ENCODE peak calls at places on chromosomes 4 and X, in nine cellular contexts. One of them, this sample, is unnamed.

GRCh38 chr4:108730579-108730978 is 32.3 kb downstream of the ETNPPL start:
- DNase-seq in stimulated activated CD8-positive, alpha-beta memory T cell treated with anti-CD3 and anti-CD28 coated beads, Interleukin-12 subunit alpha, Interleukin-12 subunit beta, amount 100 ng/mL, for 1 hour: no peak
- DNase-seq in chondrocyte: no peak
- DNase-seq in Peyer's patch: no peak
- DNase-seq in ELR: no peak
- DNase-seq in memory B cell: no peak
- DNase-seq in WTC11: no peak
- DNase-seq in testis: no peak
- DNase-seq in NCI-H1930: no peak
- DNase-seq in this sample: no peak

GRCh38 chrX:68640661-68641060 is 6.8 kb upstream of the STARD8 start:
- DNase-seq in WTC11: no peak
- DNase-seq in ELR: no peak
- DNase-seq in chondrocyte: no peak
- DNase-seq in stimulated activated CD8-positive, alpha-beta memory T cell treated with anti-CD3 and anti-CD28 coated beads, Interleukin-12 subunit alpha, Interleukin-12 subunit beta, amount 100 ng/mL, for 1 hour: no peak
- DNase-seq in memory B cell: no peak
- DNase-seq in NCI-H1930: no peak
- DNase-seq in testis: no peak
- DNase-seq in Peyer's patch: no peak
- DNase-seq in this sample: no peak

GRCh38 chr4:33060873-33061542 is 2340.8 kb downstream of the PCDH7 start:
- DNase-seq in memory B cell: no peak
- DNase-seq in NCI-H1930: peak
- DNase-seq in testis: peak
- DNase-seq in ELR: peak
- DNase-seq in WTC11: peak
- DNase-seq in Peyer's patch: peak
- DNase-seq in chondrocyte: no peak
- DNase-seq in stimulated activated CD8-positive, alpha-beta memory T cell treated with anti-CD3 and anti-CD28 coated beads, Interleukin-12 subunit alpha, Interleukin-12 subunit beta, amount 100 ng/mL, for 1 hour: no peak
- DNase-seq in this sample: peak

GRCh38 chrX:120380699-120381098 is 18.8 kb downstream of the ATP1B4 start:
- DNase-seq in ELR: peak
- DNase-seq in testis: no peak
- DNase-seq in WTC11: no peak
- DNase-seq in NCI-H1930: peak
- DNase-seq in stimulated activated CD8-positive, alpha-beta memory T cell treated with anti-CD3 and anti-CD28 coated beads, Interleukin-12 subunit alpha, Interleukin-12 subunit beta, amount 100 ng/mL, for 1 hour: no peak
- DNase-seq in memory B cell: peak
- DNase-seq in chondrocyte: no peak
- DNase-seq in Peyer's patch: no peak
- DNase-seq in this sample: peak

GRCh38 chr4:156765277-156765676 is 206.3 kb downstream of the PDGFC start:
- DNase-seq in memory B cell: no peak
- DNase-seq in WTC11: no peak
- DNase-seq in ELR: no peak
- DNase-seq in Peyer's patch: no peak
- DNase-seq in stimulated activated CD8-positive, alpha-beta memory T cell treated with anti-CD3 and anti-CD28 coated beads, Interleukin-12 subunit alpha, Interleukin-12 subunit beta, amount 100 ng/mL, for 1 hour: no peak
- DNase-seq in NCI-H1930: no peak
- DNase-seq in testis: no peak
- DNase-seq in chondrocyte: no peak
- DNase-seq in this sample: no peak

GRCh38 chr4:86946868-86947493 is 12.2 kb downstream of the AFF1 start:
- DNase-seq in WTC11: no peak
- DNase-seq in memory B cell: no peak
- DNase-seq in ELR: no peak
- DNase-seq in Peyer's patch: no peak
- DNase-seq in stimulated activated CD8-positive, alpha-beta memory T cell treated with anti-CD3 and anti-CD28 coated beads, Interleukin-12 subunit alpha, Interleukin-12 subunit beta, amount 100 ng/mL, for 1 hour: no peak
- DNase-seq in NCI-H1930: no peak
- DNase-seq in testis: no peak
- DNase-seq in chondrocyte: no peak
- DNase-seq in this sample: no peak

GRCh38 chr4:121728066-121728465 is 31.3 kb upstream of the ANXA5 start:
- DNase-seq in chondrocyte: no peak
- DNase-seq in Peyer's patch: no peak
- DNase-seq in WTC11: no peak
- DNase-seq in testis: no peak
- DNase-seq in ELR: peak
- DNase-seq in memory B cell: no peak
- DNase-seq in stimulated activated CD8-positive, alpha-beta memory T cell treated with anti-CD3 and anti-CD28 coated beads, Interleukin-12 subunit alpha, Interleukin-12 subunit beta, amount 100 ng/mL, for 1 hour: no peak
- DNase-seq in NCI-H1930: no peak
- DNase-seq in this sample: peak

GRCh38 chr4:25443851-25444250 is 66.8 kb downstream of the ANAPC4 start:
- DNase-seq in memory B cell: no peak
- DNase-seq in NCI-H1930: no peak
- DNase-seq in ELR: no peak
- DNase-seq in Peyer's patch: no peak
- DNase-seq in stimulated activated CD8-positive, alpha-beta memory T cell treated with anti-CD3 and anti-CD28 coated beads, Interleukin-12 subunit alpha, Interleukin-12 subunit beta, amount 100 ng/mL, for 1 hour: no peak
- DNase-seq in WTC11: no peak
- DNase-seq in chondrocyte: no peak
- DNase-seq in testis: no peak
- DNase-seq in this sample: no peak

GRCh38 chr4:39528056-39528465 is 822 bp upstream of the UGDH start:
- DNase-seq in WTC11: no peak
- DNase-seq in memory B cell: no peak
- DNase-seq in stimulated activated CD8-positive, alpha-beta memory T cell treated with anti-CD3 and anti-CD28 coated beads, Interleukin-12 subunit alpha, Interleukin-12 subunit beta, amount 100 ng/mL, for 1 hour: no peak
- DNase-seq in Peyer's patch: no peak
- DNase-seq in chondrocyte: no peak
- DNase-seq in testis: no peak
- DNase-seq in NCI-H1930: peak
- DNase-seq in ELR: peak
- DNase-seq in this sample: no peak

GRCh38 chr4:39048291-39048690 is 13.7 kb upstream of the KLHL5 start:
- DNase-seq in ELR: no peak
- DNase-seq in testis: no peak
- DNase-seq in memory B cell: no peak
- DNase-seq in chondrocyte: no peak
- DNase-seq in Peyer's patch: no peak
- DNase-seq in NCI-H1930: no peak
- DNase-seq in WTC11: no peak
- DNase-seq in stimulated activated CD8-positive, alpha-beta memory T cell treated with anti-CD3 and anti-CD28 coated beads, Interleukin-12 subunit alpha, Interleukin-12 subunit beta, amount 100 ng/mL, for 1 hour: no peak
- DNase-seq in this sample: no peak

GRCh38 chr4:2849267-2850140 is 5.9 kb downstream of the ADD1 start:
- DNase-seq in Peyer's patch: peak
- DNase-seq in chondrocyte: no peak
- DNase-seq in memory B cell: no peak
- DNase-seq in WTC11: no peak
- DNase-seq in testis: no peak
- DNase-seq in stimulated activated CD8-positive, alpha-beta memory T cell treated with anti-CD3 and anti-CD28 coated beads, Interleukin-12 subunit alpha, Interleukin-12 subunit beta, amount 100 ng/mL, for 1 hour: no peak
- DNase-seq in ELR: no peak
- DNase-seq in NCI-H1930: no peak
- DNase-seq in this sample: no peak

GRCh38 chr4:10887600-10887999 is 203.0 kb upstream of the CLNK start:
- DNase-seq in chondrocyte: no peak
- DNase-seq in stimulated activated CD8-positive, alpha-beta memory T cell treated with anti-CD3 and anti-CD28 coated beads, Interleukin-12 subunit alpha, Interleukin-12 subunit beta, amount 100 ng/mL, for 1 hour: no peak
- DNase-seq in NCI-H1930: no peak
- DNase-seq in Peyer's patch: no peak
- DNase-seq in ELR: no peak
- DNase-seq in WTC11: no peak
- DNase-seq in testis: no peak
- DNase-seq in memory B cell: no peak
- DNase-seq in this sample: no peak

GRCh38 chr4:72919937-72920336 is 149.6 kb downstream of the COX18 start:
- DNase-seq in testis: no peak
- DNase-seq in chondrocyte: no peak
- DNase-seq in WTC11: no peak
- DNase-seq in NCI-H1930: no peak
- DNase-seq in ELR: no peak
- DNase-seq in stimulated activated CD8-positive, alpha-beta memory T cell treated with anti-CD3 and anti-CD28 coated beads, Interleukin-12 subunit alpha, Interleukin-12 subunit beta, amount 100 ng/mL, for 1 hour: no peak
- DNase-seq in memory B cell: no peak
- DNase-seq in Peyer's patch: no peak
- DNase-seq in this sample: no peak

GRCh38 chrX:25432396-25432795 is 416.6 kb upstream of the ARX start:
- DNase-seq in testis: no peak
- DNase-seq in chondrocyte: no peak
- DNase-seq in NCI-H1930: no peak
- DNase-seq in WTC11: no peak
- DNase-seq in stimulated activated CD8-positive, alpha-beta memory T cell treated with anti-CD3 and anti-CD28 coated beads, Interleukin-12 subunit alpha, Interleukin-12 subunit beta, amount 100 ng/mL, for 1 hour: no peak
- DNase-seq in Peyer's patch: no peak
- DNase-seq in memory B cell: no peak
- DNase-seq in ELR: no peak
- DNase-seq in this sample: no peak

GRCh38 chrX:108299101-108299591 is 139.1 kb downstream of the COL4A6 start:
- DNase-seq in WTC11: no peak
- DNase-seq in chondrocyte: no peak
- DNase-seq in NCI-H1930: no peak
- DNase-seq in ELR: peak
- DNase-seq in memory B cell: no peak
- DNase-seq in testis: no peak
- DNase-seq in stimulated activated CD8-positive, alpha-beta memory T cell treated with anti-CD3 and anti-CD28 coated beads, Interleukin-12 subunit alpha, Interleukin-12 subunit beta, amount 100 ng/mL, for 1 hour: no peak
- DNase-seq in Peyer's patch: no peak
- DNase-seq in this sample: peak

GRCh38 chr4:177485528-177485927 is 43.3 kb upstream of the AGA start:
- DNase-seq in NCI-H1930: no peak
- DNase-seq in testis: no peak
- DNase-seq in Peyer's patch: no peak
- DNase-seq in memory B cell: no peak
- DNase-seq in chondrocyte: no peak
- DNase-seq in ELR: peak
- DNase-seq in stimulated activated CD8-positive, alpha-beta memory T cell treated with anti-CD3 and anti-CD28 coated beads, Interleukin-12 subunit alpha, Interleukin-12 subunit beta, amount 100 ng/mL, for 1 hour: no peak
- DNase-seq in WTC11: no peak
- DNase-seq in this sample: no peak

GRCh38 chr4:153733751-153734448 is 25.9 kb downstream of the RNF175 start:
- DNase-seq in Peyer's patch: no peak
- DNase-seq in testis: no peak
- DNase-seq in memory B cell: no peak
- DNase-seq in NCI-H1930: peak
- DNase-seq in chondrocyte: no peak
- DNase-seq in WTC11: no peak
- DNase-seq in ELR: no peak
- DNase-seq in stimulated activated CD8-positive, alpha-beta memory T cell treated with anti-CD3 and anti-CD28 coated beads, Interleukin-12 subunit alpha, Interleukin-12 subunit beta, amount 100 ng/mL, for 1 hour: no peak
- DNase-seq in this sample: no peak

GRCh38 chrX:141902366-141902765 is 1.3 kb upstream of the MAGEC1 start:
- DNase-seq in ELR: no peak
- DNase-seq in testis: no peak
- DNase-seq in WTC11: no peak
- DNase-seq in stimulated activated CD8-positive, alpha-beta memory T cell treated with anti-CD3 and anti-CD28 coated beads, Interleukin-12 subunit alpha, Interleukin-12 subunit beta, amount 100 ng/mL, for 1 hour: no peak
- DNase-seq in NCI-H1930: no peak
- DNase-seq in Peyer's patch: no peak
- DNase-seq in memory B cell: no peak
- DNase-seq in chondrocyte: no peak
- DNase-seq in this sample: no peak

GRCh38 chr4:17762705-17763104 is 18.7 kb downstream of the FAM184B start:
- DNase-seq in chondrocyte: no peak
- DNase-seq in ELR: peak
- DNase-seq in Peyer's patch: no peak
- DNase-seq in NCI-H1930: no peak
- DNase-seq in WTC11: no peak
- DNase-seq in stimulated activated CD8-positive, alpha-beta memory T cell treated with anti-CD3 and anti-CD28 coated beads, Interleukin-12 subunit alpha, Interleukin-12 subunit beta, amount 100 ng/mL, for 1 hour: no peak
- DNase-seq in testis: no peak
- DNase-seq in memory B cell: no peak
- DNase-seq in this sample: peak

GRCh38 chr4:173318648-173319211 is 15.4 kb downstream of the HMGB2 start:
- DNase-seq in ELR: peak
- DNase-seq in chondrocyte: no peak
- DNase-seq in memory B cell: no peak
- DNase-seq in NCI-H1930: peak
- DNase-seq in WTC11: no peak
- DNase-seq in testis: no peak
- DNase-seq in stimulated activated CD8-positive, alpha-beta memory T cell treated with anti-CD3 and anti-CD28 coated beads, Interleukin-12 subunit alpha, Interleukin-12 subunit beta, amount 100 ng/mL, for 1 hour: no peak
- DNase-seq in Peyer's patch: no peak
- DNase-seq in this sample: peak

GRCh38 chr4:112526061-112526460 is 10.1 kb upstream of the NEUROG2 start:
- DNase-seq in stimulated activated CD8-positive, alpha-beta memory T cell treated with anti-CD3 and anti-CD28 coated beads, Interleukin-12 subunit alpha, Interleukin-12 subunit beta, amount 100 ng/mL, for 1 hour: no peak
- DNase-seq in testis: no peak
- DNase-seq in Peyer's patch: no peak
- DNase-seq in WTC11: no peak
- DNase-seq in NCI-H1930: no peak
- DNase-seq in ELR: peak
- DNase-seq in chondrocyte: no peak
- DNase-seq in memory B cell: no peak
- DNase-seq in this sample: no peak

GRCh38 chrX:129726307-129727111 is 12.3 kb upstream of the XPNPEP2 start:
- DNase-seq in ELR: peak
- DNase-seq in stimulated activated CD8-positive, alpha-beta memory T cell treated with anti-CD3 and anti-CD28 coated beads, Interleukin-12 subunit alpha, Interleukin-12 subunit beta, amount 100 ng/mL, for 1 hour: no peak
- DNase-seq in WTC11: peak
- DNase-seq in testis: peak
- DNase-seq in chondrocyte: no peak
- DNase-seq in memory B cell: no peak
- DNase-seq in Peyer's patch: peak
- DNase-seq in NCI-H1930: peak
- DNase-seq in this sample: peak

GRCh38 chr4:99657801-99658200 is at the start of gene C4orf54:
- DNase-seq in NCI-H1930: no peak
- DNase-seq in memory B cell: no peak
- DNase-seq in stimulated activated CD8-positive, alpha-beta memory T cell treated with anti-CD3 and anti-CD28 coated beads, Interleukin-12 subunit alpha, Interleukin-12 subunit beta, amount 100 ng/mL, for 1 hour: no peak
- DNase-seq in testis: no peak
- DNase-seq in chondrocyte: no peak
- DNase-seq in WTC11: no peak
- DNase-seq in ELR: no peak
- DNase-seq in Peyer's patch: no peak
- DNase-seq in this sample: peak

GRCh38 chrX:16643160-16643559 is 6.8 kb upstream of the S100G start:
- DNase-seq in memory B cell: no peak
- DNase-seq in ELR: peak
- DNase-seq in testis: no peak
- DNase-seq in chondrocyte: no peak
- DNase-seq in stimulated activated CD8-positive, alpha-beta memory T cell treated with anti-CD3 and anti-CD28 coated beads, Interleukin-12 subunit alpha, Interleukin-12 subunit beta, amount 100 ng/mL, for 1 hour: no peak
- DNase-seq in NCI-H1930: no peak
- DNase-seq in WTC11: no peak
- DNase-seq in Peyer's patch: no peak
- DNase-seq in this sample: no peak

GRCh38 chr4:53346920-53347852 is 18.7 kb downstream of the SCFD2 start:
- DNase-seq in Peyer's patch: no peak
- DNase-seq in memory B cell: no peak
- DNase-seq in chondrocyte: no peak
- DNase-seq in NCI-H1930: no peak
- DNase-seq in testis: no peak
- DNase-seq in ELR: peak
- DNase-seq in stimulated activated CD8-positive, alpha-beta memory T cell treated with anti-CD3 and anti-CD28 coated beads, Interleukin-12 subunit alpha, Interleukin-12 subunit beta, amount 100 ng/mL, for 1 hour: no peak
- DNase-seq in WTC11: no peak
- DNase-seq in this sample: no peak

GRCh38 chr4:8224596-8225289 is 25.7 kb downstream of the SH3TC1 start:
- DNase-seq in chondrocyte: no peak
- DNase-seq in testis: no peak
- DNase-seq in Peyer's patch: no peak
- DNase-seq in WTC11: no peak
- DNase-seq in memory B cell: no peak
- DNase-seq in ELR: no peak
- DNase-seq in stimulated activated CD8-positive, alpha-beta memory T cell treated with anti-CD3 and anti-CD28 coated beads, Interleukin-12 subunit alpha, Interleukin-12 subunit beta, amount 100 ng/mL, for 1 hour: no peak
- DNase-seq in NCI-H1930: no peak
- DNase-seq in this sample: no peak

GRCh38 chr4:36138221-36138620 is 106.1 kb downstream of the ARAP2 start:
- DNase-seq in WTC11: no peak
- DNase-seq in stimulated activated CD8-positive, alpha-beta memory T cell treated with anti-CD3 and anti-CD28 coated beads, Interleukin-12 subunit alpha, Interleukin-12 subunit beta, amount 100 ng/mL, for 1 hour: no peak
- DNase-seq in memory B cell: no peak
- DNase-seq in ELR: peak
- DNase-seq in NCI-H1930: no peak
- DNase-seq in chondrocyte: no peak
- DNase-seq in testis: no peak
- DNase-seq in Peyer's patch: no peak
- DNase-seq in this sample: no peak

This sample was measured in kidney glomerular epithelial cell.